ENCODE peak calls at places on chromosome 17, in seven cellular contexts. U is memory B cell; J is naive thymus-derived CD4-positive, alpha-beta T cell; C is GM12865; H is H4; T is dorsolateral prefrontal cortex; W is activated T-helper 9 cell treated with anti-CD3 and anti-CD28 coated beads, Interleukin-2, amount 50 U/mL, for 16 hours. Q is an unnamed sample.

GRCh38 chr17:34110315-34110714 is 144.8 kb upstream of the CCL2 start:
- DNase-seq in U (no peak), J (no peak), C (no peak), H (no peak), T (no peak), W (no peak), Q (no peak)

GRCh38 chr17:66255527-66255971 is 26.3 kb upstream of the APOH start:
- DNase-seq in U (no peak), J (peak), C (no peak), H (no peak), T (no peak), W (no peak), Q (no peak)

GRCh38 chr17:12510535-12510934 is 155.2 kb upstream of the MYOCD start:
- DNase-seq in U (no peak), J (no peak), C (no peak), H (no peak), T (no peak), W (no peak), Q (no peak)

GRCh38 chr17:59001158-59001814 is 105.4 kb downstream of the TRIM37 start:
- DNase-seq in U (peak), J (peak), C (peak), H (peak), T (no peak), W (peak), Q (no peak)

GRCh38 chr17:78383725-78384471 is 5.4 kb downstream of the PGS1 start:
- DNase-seq in U (no peak), J (no peak), C (peak), H (no peak), T (no peak), W (peak), Q (no peak)

GRCh38 chr17:81164464-81165245 is 652 bp upstream of the PVALEF start:
- DNase-seq in U (no peak), J (no peak), C (no peak), H (no peak), T (peak), W (no peak), Q (peak)

GRCh38 chr17:81039854-81040758 is 5.2 kb downstream of the BAIAP2 start:
- DNase-seq in U (no peak), J (no peak), C (no peak), H (peak), T (no peak), W (no peak), Q (no peak)

GRCh38 chr17:32192379-32192778 is 50.1 kb downstream of the RHOT1 start:
- DNase-seq in U (no peak), J (no peak), C (no peak), H (no peak), T (no peak), W (no peak), Q (no peak)

Q was measured in cerebellum.